ENCODE peak calls at places on chromosomes 11 and 22, in seven cellular contexts. R is bronchial epithelial cell, X is tibial nerve, B is astrocyte of the spinal cord, J is cardiac fibroblast, O is HepG2, S is hepatocyte. A is an unnamed sample.

GRCh38 chr11:10322401-10322800 is 17.5 kb downstream of the ADM start:
- DNase-seq in R (no peak), X (no peak), B (peak; percentile 30), J (peak; percentile 22), O (no peak), S (no peak), A (no peak)

GRCh38 chr22:50250249-50250554 is 863 bp downstream of the HDAC10 start:
- DNase-seq in R (no peak), X (no peak), B (no peak), J (no peak), O (no peak), S (no peak), A (no peak)

GRCh38 chr11:34907934-34908593 is 8.1 kb downstream of the APIP start:
- DNase-seq in R (no peak), X (no peak), B (no peak), J (no peak), O (no peak), S (no peak), A (no peak)

GRCh38 chr11:105821366-105821765 is 200.7 kb downstream of the MSANTD4 start:
- DNase-seq in R (no peak), X (no peak), B (no peak), J (no peak), O (no peak), S (no peak), A (no peak)

GRCh38 chr11:62340269-62340901 is 3.1 kb downstream of the ASRGL1 start:
- DNase-seq in R (peak; percentile 42), X (peak; percentile 35), B (peak; percentile 47), J (peak; percentile 68), O (peak; percentile 60), S (peak; percentile 59), A (no peak)

GRCh38 chr11:30433831-30434230 is 110.9 kb downstream of the ARL14EP start:
- DNase-seq in R (no peak), X (no peak), B (no peak), J (no peak), O (no peak), S (no peak), A (no peak)

GRCh38 chr11:46290021-46290420 is 12.6 kb downstream of the CREB3L1 start:
- DNase-seq in R (no peak), X (no peak), B (no peak), J (no peak), O (no peak), S (no peak), A (no peak)

GRCh38 chr22:46969491-46969890 is 207.0 kb downstream of the TBC1D22A start:
- DNase-seq in R (no peak), X (no peak), B (no peak), J (no peak), O (no peak), S (no peak), A (no peak)

GRCh38 chr11:80529722-80530121 is 1088.9 kb upstream of the TENM4 start:
- DNase-seq in R (no peak), X (no peak), B (no peak), J (no peak), O (peak; percentile 9), S (peak; percentile 66), A (no peak)

GRCh38 chr11:130178441-130178971 is 18.9 kb downstream of the ST14 start:
- DNase-seq in R (peak; percentile 65), X (peak; percentile 44), B (no peak), J (peak; percentile 56), O (no peak), S (no peak), A (no peak)

GRCh38 chr11:130178992-130179391 is 19.4 kb downstream of the ST14 start:
- DNase-seq in R (peak; percentile 50), X (no peak), B (no peak), J (no peak), O (no peak), S (no peak), A (no peak)

GRCh38 chr11:130175898-130176297 is 16.3 kb downstream of the ST14 start:
- DNase-seq in R (no peak), X (no peak), B (no peak), J (no peak), O (no peak), S (no peak), A (no peak)

GRCh38 chr11:130179396-130180306 is 20.1 kb downstream of the ST14 start:
- DNase-seq in R (no peak), X (no peak), B (no peak), J (no peak), O (no peak), S (peak; percentile 63), A (no peak)

GRCh38 chr11:130177782-130178181 is 18.2 kb downstream of the ST14 start:
- DNase-seq in R (no peak), X (no peak), B (no peak), J (no peak), O (no peak), S (no peak), A (no peak)
- H3K4me3 ChIP-seq in R (no peak overlapping the region), X (no peak overlapping the region), B (no peak overlapping the region), J (no peak overlapping the region), O (no peak overlapping the region), S (no peak overlapping the region), A (no peak overlapping the region)

GRCh38 chr11:93532285-93532789 is 10.9 kb downstream of the SMCO4 start:
- DNase-seq in R (no peak), X (no peak), B (no peak), J (peak; percentile 46), O (no peak), S (peak; percentile 19), A (no peak)

GRCh38 chr11:93537767-93538261 is 5.4 kb downstream of the SMCO4 start:
- DNase-seq in R (peak; percentile 18), X (no peak), B (no peak), J (no peak), O (no peak), S (peak; percentile 45), A (no peak)

GRCh38 chr11:93540337-93540736 is 2.9 kb downstream of the SMCO4 start:
- DNase-seq in R (no peak), X (no peak), B (no peak), J (no peak), O (no peak), S (no peak), A (no peak)

GRCh38 chr11:93537022-93537421 is 6.2 kb downstream of the SMCO4 start:
- DNase-seq in R (no peak), X (no peak), B (no peak), J (no peak), O (no peak), S (no peak), A (no peak)

DNA sequence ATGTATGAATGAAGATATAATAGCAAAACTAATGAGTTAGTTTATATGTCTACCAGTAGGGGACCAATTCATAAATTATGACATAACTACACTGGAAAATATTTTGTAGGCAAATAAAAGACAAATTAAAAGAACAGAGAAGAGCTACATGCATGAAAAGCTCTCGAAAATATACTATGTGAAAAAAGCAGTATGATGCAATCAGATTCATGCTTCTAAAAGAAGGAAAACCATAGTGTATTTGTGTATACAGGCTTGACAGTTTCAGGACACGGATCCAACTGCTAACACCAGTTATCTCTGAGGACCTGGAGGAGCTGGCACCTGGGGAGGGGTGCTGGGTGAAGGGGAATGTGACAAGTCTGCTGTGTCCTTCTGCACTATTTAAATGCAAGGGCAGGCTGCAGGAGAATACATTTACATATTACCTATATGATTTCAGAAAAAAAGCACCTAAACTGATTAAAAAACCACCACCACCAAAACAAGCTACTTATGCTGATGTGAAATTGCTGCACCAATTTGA is 6.8 kb downstream of the SMCO4 start:
- DNase-seq in R (no peak), X (no peak), B (no peak), J (no peak), O (no peak), S (no peak), A (no peak)
- TF ChIP-seq CTCF in R (no peak), X (no peak), B (no peak), J (no peak), O (no peak), S (no peak), A (no peak)

GRCh38 chr11:61111786-61112517 is 9.7 kb downstream of the CD5 start:
- DNase-seq in R (no peak), X (no peak), B (no peak), J (no peak), O (no peak), S (no peak), A (no peak)

GRCh38 chr11:61111060-61111435 is 8.8 kb downstream of the CD5 start:
- DNase-seq in R (no peak), X (no peak), B (no peak), J (no peak), O (no peak), S (no peak), A (no peak)

GRCh38 chr11:61115498-61116224 is 13.4 kb downstream of the CD5 start:
- DNase-seq in R (no peak), X (no peak), B (no peak), J (no peak), O (no peak), S (no peak), A (no peak)

GRCh38 chr11:61114913-61115312 is 12.6 kb downstream of the CD5 start:
- DNase-seq in R (no peak), X (no peak), B (no peak), J (no peak), O (no peak), S (no peak), A (no peak)

GRCh38 chr11:61113209-61113608 is 10.9 kb downstream of the CD5 start:
- DNase-seq in R (no peak), X (no peak), B (no peak), J (no peak), O (no peak), S (no peak), A (no peak)
- H3K4me3 ChIP-seq in R (no peak overlapping the region), X (no peak overlapping the region), B (no peak overlapping the region), J (no peak overlapping the region), O (no peak overlapping the region), S (no peak overlapping the region), A (no peak overlapping the region)

DNA sequence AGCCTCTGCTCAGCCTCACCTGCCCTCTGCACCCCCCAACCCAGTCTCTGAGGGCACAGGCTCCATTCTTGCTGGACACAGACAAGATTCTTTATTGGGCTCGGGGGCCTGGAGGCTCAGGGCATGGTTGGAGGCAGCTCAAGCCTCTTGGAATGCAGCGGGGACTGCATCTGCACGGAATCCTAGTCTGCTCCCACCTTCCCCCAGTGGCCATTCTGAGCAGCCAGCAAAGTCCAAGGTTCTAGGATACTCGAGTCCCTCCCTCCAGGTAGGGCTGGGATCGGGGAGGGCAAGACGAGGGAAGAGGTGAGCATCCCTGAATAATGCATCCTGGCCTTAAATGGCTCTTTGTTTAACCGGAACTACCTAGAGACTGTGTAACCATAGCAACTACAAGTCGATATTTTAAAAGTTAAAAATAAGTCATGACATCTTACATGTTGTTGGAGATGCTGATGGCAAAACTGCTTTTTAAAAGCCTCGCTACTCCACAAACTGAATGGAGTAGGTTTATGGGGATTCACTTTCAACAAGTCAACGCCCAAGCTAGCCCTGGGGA is 10.7 kb upstream of the IGSF22 start:
- DNase-seq in R (no peak), X (no peak), B (no peak), J (no peak), O (no peak), S (no peak), A (no peak)
- TF ChIP-seq CTCF in R (no peak), X (no peak), B (no peak), J (no peak), O (peak; percentile 5), S (no peak), A (peak; percentile 7)